ENCODE peak calls at places on chromosomes 5 and 9, in four cellular contexts. C is naive thymus-derived CD4-positive, alpha-beta T cell; V is tibial nerve; S is progenitor cell of endocrine pancreas. P is an unnamed sample.

GRCh38 chr9:129109504-129109903 is 1.1 kb downstream of the CRAT start:
- DNase-seq in V (peak), C (peak), S (no peak), P (no peak)

GRCh38 chr9:130171226-130172148 is 717 bp upstream of the NCS1 start:
- DNase-seq in S (no peak), V (no peak), C (no peak), P (no peak)

GRCh38 chr5:149605998-149606721 is 24.9 kb downstream of the ARHGEF37 start:
- DNase-seq in V (no peak), S (no peak), C (no peak), P (no peak)

GRCh38 chr9:24413651-24414050 is 132.0 kb downstream of the IZUMO3 start:
- DNase-seq in C (no peak), V (no peak), S (no peak), P (no peak)

GRCh38 chr5:73985145-73985544 is 359.1 kb downstream of the ARHGEF28 start:
- DNase-seq in C (no peak), S (no peak), V (no peak), P (no peak)

GRCh38 chr5:177361418-177362101 is 3.8 kb downstream of the RGS14 start:
- DNase-seq in S (no peak), C (no peak), V (no peak), P (no peak)

GRCh38 chr5:154850255-154851062 is at the start of gene FAXDC2:
- DNase-seq in S (peak), V (peak), C (no peak), P (peak)

GRCh38 chr5:109486200-109486804 is 76.5 kb upstream of the PJA2 start:
- DNase-seq in S (no peak), V (no peak), C (no peak), P (no peak)

GRCh38 chr5:149404746-149405549 is 25.9 kb upstream of the IL17B start:
- DNase-seq in V (no peak), C (no peak), S (no peak), P (no peak)

GRCh38 chr9:133533878-133534277 is 626 bp upstream of the ADAMTSL2 start:
- DNase-seq in S (no peak), C (no peak), V (no peak), P (no peak)

GRCh38 chr5:157473383-157474370 is 13.7 kb downstream of the NIPAL4 start:
- DNase-seq in S (no peak), V (no peak), C (no peak), P (no peak)

GRCh38 chr5:134132372-134133212 is 18.1 kb downstream of the TCF7 start:
- DNase-seq in S (no peak), C (peak), V (no peak), P (no peak)

GRCh38 chr5:6535594-6535993 is 86.9 kb downstream of the UBE2QL1 start:
- DNase-seq in S (no peak), V (no peak), C (no peak), P (no peak)

GRCh38 chr5:134003957-134004625 is 684 bp downstream of the VDAC1 start:
- DNase-seq in S (no peak), C (peak), V (no peak), P (no peak)

GRCh38 chr5:123721721-123722276 is 209.8 kb downstream of the CSNK1G3 start:
- DNase-seq in V (no peak), C (no peak), S (no peak), P (no peak)

P was measured in brain pericyte.